ENCODE peak calls at places on chromosome 12, in seven cellular contexts. One of them, this sample, is unnamed.

GRCh38 chr12:60262378-60262777 is 666.5 kb downstream of the SLC16A7 start:
- DNase-seq in heart left ventricle: no peak
- DNase-seq in activated CD8-positive, alpha-beta memory T cell treated with anti-CD3 and anti-CD28 coated beads, Interleukin-2, amount 50 U/mL, for 4 hours: no peak
- DNase-seq in stimulated activated CD8-positive, alpha-beta memory T cell treated with anti-CD3 and anti-CD28 coated beads, Interleukin-4, amount 100 ng/mL, for 24 hours: no peak
- DNase-seq in RWPE1: no peak
- DNase-seq in anterior cingulate cortex: no peak
- DNase-seq in T1000: no peak
- DNase-seq in this sample: no peak

GRCh38 chr12:72815421-72815820 is 543.3 kb downstream of the TRHDE start:
- DNase-seq in T1000: no peak
- DNase-seq in activated CD8-positive, alpha-beta memory T cell treated with anti-CD3 and anti-CD28 coated beads, Interleukin-2, amount 50 U/mL, for 4 hours: no peak
- DNase-seq in heart left ventricle: no peak
- DNase-seq in RWPE1: no peak
- DNase-seq in anterior cingulate cortex: no peak
- DNase-seq in stimulated activated CD8-positive, alpha-beta memory T cell treated with anti-CD3 and anti-CD28 coated beads, Interleukin-4, amount 100 ng/mL, for 24 hours: no peak
- DNase-seq in this sample: no peak

GRCh38 chr12:104659058-104659457 is 202.3 kb downstream of the CHST11 start:
- DNase-seq in stimulated activated CD8-positive, alpha-beta memory T cell treated with anti-CD3 and anti-CD28 coated beads, Interleukin-4, amount 100 ng/mL, for 24 hours: no peak
- DNase-seq in heart left ventricle: no peak
- DNase-seq in activated CD8-positive, alpha-beta memory T cell treated with anti-CD3 and anti-CD28 coated beads, Interleukin-2, amount 50 U/mL, for 4 hours: no peak
- DNase-seq in RWPE1: no peak
- DNase-seq in anterior cingulate cortex: no peak
- DNase-seq in T1000: no peak
- DNase-seq in this sample: no peak

GRCh38 chr12:56028511-56029165 is 7.8 kb downstream of the IKZF4 start:
- DNase-seq in heart left ventricle: no peak
- DNase-seq in T1000: no peak
- DNase-seq in activated CD8-positive, alpha-beta memory T cell treated with anti-CD3 and anti-CD28 coated beads, Interleukin-2, amount 50 U/mL, for 4 hours: no peak
- DNase-seq in RWPE1: no peak
- DNase-seq in anterior cingulate cortex: no peak
- DNase-seq in stimulated activated CD8-positive, alpha-beta memory T cell treated with anti-CD3 and anti-CD28 coated beads, Interleukin-4, amount 100 ng/mL, for 24 hours: no peak
- DNase-seq in this sample: peak; percentile 14

GRCh38 chr12:41190360-41190759 is 2.2 kb downstream of the PDZRN4 start:
- DNase-seq in T1000: no peak
- DNase-seq in activated CD8-positive, alpha-beta memory T cell treated with anti-CD3 and anti-CD28 coated beads, Interleukin-2, amount 50 U/mL, for 4 hours: no peak
- DNase-seq in RWPE1: no peak
- DNase-seq in stimulated activated CD8-positive, alpha-beta memory T cell treated with anti-CD3 and anti-CD28 coated beads, Interleukin-4, amount 100 ng/mL, for 24 hours: no peak
- DNase-seq in anterior cingulate cortex: peak; percentile 24
- DNase-seq in heart left ventricle: no peak
- DNase-seq in this sample: no peak

GRCh38 chr12:6461401-6462233 is 8.9 kb downstream of the VAMP1 start:
- DNase-seq in RWPE1: no peak
- DNase-seq in heart left ventricle: peak; percentile 71
- DNase-seq in activated CD8-positive, alpha-beta memory T cell treated with anti-CD3 and anti-CD28 coated beads, Interleukin-2, amount 50 U/mL, for 4 hours: peak; percentile 73
- DNase-seq in T1000: no peak
- DNase-seq in anterior cingulate cortex: peak; percentile 36
- DNase-seq in stimulated activated CD8-positive, alpha-beta memory T cell treated with anti-CD3 and anti-CD28 coated beads, Interleukin-4, amount 100 ng/mL, for 24 hours: peak; percentile 71
- DNase-seq in this sample: no peak

GRCh38 chr12:57738661-57739237 is at the start of gene AGAP2:
- DNase-seq in RWPE1: no peak
- DNase-seq in anterior cingulate cortex: no peak
- DNase-seq in T1000: peak; percentile 88
- DNase-seq in stimulated activated CD8-positive, alpha-beta memory T cell treated with anti-CD3 and anti-CD28 coated beads, Interleukin-4, amount 100 ng/mL, for 24 hours: no peak
- DNase-seq in activated CD8-positive, alpha-beta memory T cell treated with anti-CD3 and anti-CD28 coated beads, Interleukin-2, amount 50 U/mL, for 4 hours: no peak
- DNase-seq in heart left ventricle: no peak
- DNase-seq in this sample: no peak

GRCh38 chr12:116924558-116925453 is 14.1 kb downstream of the FBXW8 start:
- DNase-seq in activated CD8-positive, alpha-beta memory T cell treated with anti-CD3 and anti-CD28 coated beads, Interleukin-2, amount 50 U/mL, for 4 hours: peak; percentile 22
- DNase-seq in RWPE1: peak; percentile 57
- DNase-seq in stimulated activated CD8-positive, alpha-beta memory T cell treated with anti-CD3 and anti-CD28 coated beads, Interleukin-4, amount 100 ng/mL, for 24 hours: no peak
- DNase-seq in heart left ventricle: no peak
- DNase-seq in T1000: peak; percentile 57
- DNase-seq in anterior cingulate cortex: no peak
- DNase-seq in this sample: peak; percentile 88

GRCh38 chr12:32039341-32039740 is 67.3 kb upstream of the BICD1 start:
- DNase-seq in RWPE1: no peak
- DNase-seq in T1000: no peak
- DNase-seq in activated CD8-positive, alpha-beta memory T cell treated with anti-CD3 and anti-CD28 coated beads, Interleukin-2, amount 50 U/mL, for 4 hours: no peak
- DNase-seq in heart left ventricle: peak; percentile 70
- DNase-seq in stimulated activated CD8-positive, alpha-beta memory T cell treated with anti-CD3 and anti-CD28 coated beads, Interleukin-4, amount 100 ng/mL, for 24 hours: no peak
- DNase-seq in anterior cingulate cortex: no peak
- DNase-seq in this sample: no peak

GRCh38 chr12:749871-750270 is 2.5 kb upstream of the WNK1 start:
- DNase-seq in anterior cingulate cortex: no peak
- DNase-seq in RWPE1: no peak
- DNase-seq in T1000: no peak
- DNase-seq in stimulated activated CD8-positive, alpha-beta memory T cell treated with anti-CD3 and anti-CD28 coated beads, Interleukin-4, amount 100 ng/mL, for 24 hours: no peak
- DNase-seq in activated CD8-positive, alpha-beta memory T cell treated with anti-CD3 and anti-CD28 coated beads, Interleukin-2, amount 50 U/mL, for 4 hours: no peak
- DNase-seq in heart left ventricle: no peak
- DNase-seq in this sample: no peak

GRCh38 chr12:52254965-52255751 is 19.3 kb upstream of the KRT86 start:
- DNase-seq in activated CD8-positive, alpha-beta memory T cell treated with anti-CD3 and anti-CD28 coated beads, Interleukin-2, amount 50 U/mL, for 4 hours: no peak
- DNase-seq in heart left ventricle: no peak
- DNase-seq in anterior cingulate cortex: no peak
- DNase-seq in stimulated activated CD8-positive, alpha-beta memory T cell treated with anti-CD3 and anti-CD28 coated beads, Interleukin-4, amount 100 ng/mL, for 24 hours: no peak
- DNase-seq in RWPE1: no peak
- DNase-seq in T1000: no peak
- DNase-seq in this sample: peak; percentile 53

GRCh38 chr12:43098078-43098477 is 453.9 kb downstream of the ADAMTS20 start:
- DNase-seq in heart left ventricle: no peak
- DNase-seq in stimulated activated CD8-positive, alpha-beta memory T cell treated with anti-CD3 and anti-CD28 coated beads, Interleukin-4, amount 100 ng/mL, for 24 hours: no peak
- DNase-seq in anterior cingulate cortex: no peak
- DNase-seq in T1000: no peak
- DNase-seq in RWPE1: no peak
- DNase-seq in activated CD8-positive, alpha-beta memory T cell treated with anti-CD3 and anti-CD28 coated beads, Interleukin-2, amount 50 U/mL, for 4 hours: no peak
- DNase-seq in this sample: no peak

GRCh38 chr12:104275689-104276088 is 27.9 kb upstream of the EID3 start:
- DNase-seq in T1000: no peak
- DNase-seq in stimulated activated CD8-positive, alpha-beta memory T cell treated with anti-CD3 and anti-CD28 coated beads, Interleukin-4, amount 100 ng/mL, for 24 hours: no peak
- DNase-seq in heart left ventricle: no peak
- DNase-seq in RWPE1: no peak
- DNase-seq in anterior cingulate cortex: no peak
- DNase-seq in activated CD8-positive, alpha-beta memory T cell treated with anti-CD3 and anti-CD28 coated beads, Interleukin-2, amount 50 U/mL, for 4 hours: no peak
- DNase-seq in this sample: peak; percentile 56

GRCh38 chr12:87217486-87217885 is 811.7 kb downstream of the C12orf50 start:
- DNase-seq in stimulated activated CD8-positive, alpha-beta memory T cell treated with anti-CD3 and anti-CD28 coated beads, Interleukin-4, amount 100 ng/mL, for 24 hours: no peak
- DNase-seq in heart left ventricle: no peak
- DNase-seq in T1000: no peak
- DNase-seq in activated CD8-positive, alpha-beta memory T cell treated with anti-CD3 and anti-CD28 coated beads, Interleukin-2, amount 50 U/mL, for 4 hours: no peak
- DNase-seq in RWPE1: no peak
- DNase-seq in anterior cingulate cortex: no peak
- DNase-seq in this sample: no peak

GRCh38 chr12:23756416-23756815 is 193.1 kb downstream of the SOX5 start:
- DNase-seq in heart left ventricle: no peak
- DNase-seq in anterior cingulate cortex: no peak
- DNase-seq in RWPE1: no peak
- DNase-seq in activated CD8-positive, alpha-beta memory T cell treated with anti-CD3 and anti-CD28 coated beads, Interleukin-2, amount 50 U/mL, for 4 hours: no peak
- DNase-seq in stimulated activated CD8-positive, alpha-beta memory T cell treated with anti-CD3 and anti-CD28 coated beads, Interleukin-4, amount 100 ng/mL, for 24 hours: no peak
- DNase-seq in T1000: no peak
- DNase-seq in this sample: no peak

GRCh38 chr12:47242426-47242825 is 162.7 kb upstream of the AMIGO2 start:
- DNase-seq in activated CD8-positive, alpha-beta memory T cell treated with anti-CD3 and anti-CD28 coated beads, Interleukin-2, amount 50 U/mL, for 4 hours: no peak
- DNase-seq in RWPE1: no peak
- DNase-seq in heart left ventricle: no peak
- DNase-seq in stimulated activated CD8-positive, alpha-beta memory T cell treated with anti-CD3 and anti-CD28 coated beads, Interleukin-4, amount 100 ng/mL, for 24 hours: no peak
- DNase-seq in T1000: no peak
- DNase-seq in anterior cingulate cortex: no peak
- DNase-seq in this sample: no peak

GRCh38 chr12:32666510-32666909 is 12.6 kb upstream of the DNM1L start:
- DNase-seq in T1000: no peak
- DNase-seq in activated CD8-positive, alpha-beta memory T cell treated with anti-CD3 and anti-CD28 coated beads, Interleukin-2, amount 50 U/mL, for 4 hours: no peak
- DNase-seq in RWPE1: no peak
- DNase-seq in stimulated activated CD8-positive, alpha-beta memory T cell treated with anti-CD3 and anti-CD28 coated beads, Interleukin-4, amount 100 ng/mL, for 24 hours: no peak
- DNase-seq in heart left ventricle: no peak
- DNase-seq in anterior cingulate cortex: no peak
- DNase-seq in this sample: no peak

GRCh38 chr12:71840226-71840847 is 778 bp downstream of the TBC1D15 start:
- DNase-seq in RWPE1: peak; percentile 72
- DNase-seq in anterior cingulate cortex: no peak
- DNase-seq in heart left ventricle: no peak
- DNase-seq in stimulated activated CD8-positive, alpha-beta memory T cell treated with anti-CD3 and anti-CD28 coated beads, Interleukin-4, amount 100 ng/mL, for 24 hours: no peak
- DNase-seq in activated CD8-positive, alpha-beta memory T cell treated with anti-CD3 and anti-CD28 coated beads, Interleukin-2, amount 50 U/mL, for 4 hours: no peak
- DNase-seq in T1000: no peak
- DNase-seq in this sample: peak; percentile 86

GRCh38 chr12:113201187-113202177 is 16.0 kb downstream of the RITA1 start:
- DNase-seq in RWPE1: no peak
- DNase-seq in anterior cingulate cortex: no peak
- DNase-seq in stimulated activated CD8-positive, alpha-beta memory T cell treated with anti-CD3 and anti-CD28 coated beads, Interleukin-4, amount 100 ng/mL, for 24 hours: no peak
- DNase-seq in T1000: no peak
- DNase-seq in activated CD8-positive, alpha-beta memory T cell treated with anti-CD3 and anti-CD28 coated beads, Interleukin-2, amount 50 U/mL, for 4 hours: no peak
- DNase-seq in heart left ventricle: no peak
- DNase-seq in this sample: no peak